ENCODE peak calls at places on chromosomes 1 and 21, in five cellular contexts. K, L, T, Q and U are unnamed samples.

GRCh38 chr1:115453666-115454065 is 115.6 kb upstream of the NGF start:
- DNase-seq in Q (no peak), L (no peak), T (no peak), K (no peak), U (no peak)

GRCh38 chr1:167697667-167698141 is 24.1 kb upstream of the MPZL1 start:
- DNase-seq in T (peak), Q (no peak), L (no peak), K (no peak), U (no peak)

GRCh38 chr1:224454337-224455055 is 19.9 kb upstream of the WDR26 start:
- DNase-seq in T (no peak), L (no peak), K (no peak), Q (no peak), U (no peak)

GRCh38 chr1:204578867-204579664 is 62.9 kb downstream of the MDM4 start:
- DNase-seq in K (no peak), Q (peak), T (peak), L (no peak), U (peak)

GRCh38 chr1:223712184-223712855 is at the start of gene CAPN2:
- DNase-seq in K (peak), Q (peak), L (peak), T (peak), U (peak)

GRCh38 chr1:167105150-167105840 is 11.4 kb downstream of the STYXL2 start:
- DNase-seq in T (no peak), K (no peak), Q (no peak), L (no peak), U (no peak)

GRCh38 chr1:119254067-119254720 is 113.7 kb upstream of the WARS2 start:
- DNase-seq in T (no peak), K (no peak), Q (no peak), L (no peak), U (no peak)

GRCh38 chr1:53390261-53390660 is 62.4 kb upstream of the LRP8 start:
- DNase-seq in K (no peak), T (peak), Q (no peak), L (no peak), U (no peak)

GRCh38 chr1:228938248-228938891 is 203.1 kb downstream of the RHOU start:
- DNase-seq in Q (no peak), T (peak), K (peak), L (no peak), U (peak)

GRCh38 chr1:217106231-217106630 is 383.0 kb upstream of the ESRRG start:
- DNase-seq in L (no peak), T (no peak), K (no peak), Q (no peak), U (no peak)

GRCh38 chr1:37537378-37537777 is 16.7 kb downstream of the SNIP1 start:
- DNase-seq in K (no peak), T (no peak), L (no peak), Q (no peak), U (no peak)

GRCh38 chr1:2275796-2276536 is 47.8 kb downstream of the SKI start:
- DNase-seq in L (no peak), T (peak), K (no peak), Q (no peak), U (no peak)

GRCh38 chr1:51842255-51842654 is 36.3 kb downstream of the NRDC start:
- DNase-seq in T (no peak), K (no peak), Q (no peak), L (no peak), U (no peak)

GRCh38 chr21:41813226-41813625 is 46.4 kb upstream of the RIPK4 start:
- DNase-seq in K (no peak), Q (no peak), L (no peak), T (no peak), U (no peak)

GRCh38 chr1:32963746-32964460 is 706 bp downstream of the RNF19B start:
- DNase-seq in Q (peak), L (no peak), K (peak), T (peak), U (peak)